ENCODE peak calls at places on chromosome 22, in nine cellular contexts. One of them, this sample, is unnamed.

GRCh38 chr22:43262990-43263644 is 76.2 kb upstream of the TTLL12 start:
- DNase-seq in fibroblast of lung: no peak
- DNase-seq in HCT116: no peak
- DNase-seq in hepatocyte: peak; percentile 31
- DNase-seq in A549: no peak
- DNase-seq in tibial artery: no peak
- DNase-seq in AG10803: no peak
- DNase-seq in NB4: peak; percentile 82
- DNase-seq in mammary epithelial cell: no peak
- DNase-seq in this sample: peak; percentile 51

GRCh38 chr22:40541300-40541699 is 95.2 kb downstream of the MRTFA start:
- DNase-seq in fibroblast of lung: no peak
- DNase-seq in HCT116: peak; percentile 8
- DNase-seq in hepatocyte: no peak
- DNase-seq in A549: no peak
- DNase-seq in tibial artery: no peak
- DNase-seq in AG10803: no peak
- DNase-seq in NB4: no peak
- DNase-seq in mammary epithelial cell: peak; percentile 99
- DNase-seq in this sample: no peak

GRCh38 chr22:24037851-24038765 is 27.0 kb downstream of the CABIN1 start:
- DNase-seq in fibroblast of lung: no peak
- DNase-seq in HCT116: no peak
- DNase-seq in hepatocyte: no peak
- DNase-seq in A549: no peak
- DNase-seq in tibial artery: no peak
- DNase-seq in AG10803: no peak
- DNase-seq in NB4: no peak
- DNase-seq in mammary epithelial cell: no peak
- DNase-seq in this sample: no peak

GRCh38 chr22:36927671-36928070 is 14.2 kb downstream of the CSF2RB start:
- DNase-seq in fibroblast of lung: no peak
- DNase-seq in HCT116: no peak
- DNase-seq in hepatocyte: no peak
- DNase-seq in A549: no peak
- DNase-seq in tibial artery: no peak
- DNase-seq in AG10803: no peak
- DNase-seq in NB4: no peak
- DNase-seq in mammary epithelial cell: no peak
- DNase-seq in this sample: no peak

GRCh38 chr22:37501610-37502341 is 15.6 kb upstream of the MFNG start:
- DNase-seq in fibroblast of lung: peak; percentile 90
- DNase-seq in HCT116: no peak
- DNase-seq in hepatocyte: peak; percentile 94
- DNase-seq in A549: peak; percentile 79
- DNase-seq in tibial artery: peak; percentile 40
- DNase-seq in AG10803: peak; percentile 81
- DNase-seq in NB4: no peak
- DNase-seq in mammary epithelial cell: peak; percentile 88
- DNase-seq in this sample: no peak

GRCh38 chr22:28710112-28710888 is 30.7 kb upstream of the TTC28 start:
- DNase-seq in fibroblast of lung: peak; percentile 87
- DNase-seq in HCT116: no peak
- DNase-seq in hepatocyte: peak; percentile 23
- DNase-seq in A549: no peak
- DNase-seq in tibial artery: no peak
- DNase-seq in AG10803: peak; percentile 86
- DNase-seq in NB4: no peak
- DNase-seq in mammary epithelial cell: peak; percentile 59
- DNase-seq in this sample: no peak

GRCh38 chr22:28978863-28979799 is 82.5 kb downstream of the C22orf31 start:
- DNase-seq in fibroblast of lung: no peak
- DNase-seq in HCT116: no peak
- DNase-seq in hepatocyte: no peak
- DNase-seq in A549: no peak
- DNase-seq in tibial artery: no peak
- DNase-seq in AG10803: no peak
- DNase-seq in NB4: no peak
- DNase-seq in mammary epithelial cell: no peak
- DNase-seq in this sample: no peak

GRCh38 chr22:38176170-38176741 is 5.4 kb downstream of the PLA2G6 start:
- DNase-seq in fibroblast of lung: peak; percentile 88
- DNase-seq in HCT116: no peak
- DNase-seq in hepatocyte: peak; percentile 62
- DNase-seq in A549: no peak
- DNase-seq in tibial artery: peak; percentile 79
- DNase-seq in AG10803: peak; percentile 95
- DNase-seq in NB4: no peak
- DNase-seq in mammary epithelial cell: peak; percentile 80
- DNase-seq in this sample: no peak

GRCh38 chr22:39994566-39995345 is at the start of gene FAM83F:
- DNase-seq in fibroblast of lung: no peak
- DNase-seq in HCT116: peak; percentile 24
- DNase-seq in hepatocyte: peak; percentile 89
- DNase-seq in A549: no peak
- DNase-seq in tibial artery: no peak
- DNase-seq in AG10803: no peak
- DNase-seq in NB4: no peak
- DNase-seq in mammary epithelial cell: peak; percentile 69
- DNase-seq in this sample: peak; percentile 54

GRCh38 chr22:24095816-24096215 is 84.7 kb downstream of the CABIN1 start:
- DNase-seq in fibroblast of lung: no peak
- DNase-seq in HCT116: no peak
- DNase-seq in hepatocyte: no peak
- DNase-seq in A549: no peak
- DNase-seq in tibial artery: peak; percentile 4
- DNase-seq in AG10803: no peak
- DNase-seq in NB4: no peak
- DNase-seq in mammary epithelial cell: no peak
- DNase-seq in this sample: no peak

GRCh38 chr22:28958611-28959010 is 75.2 kb downstream of the ZNRF3 start:
- DNase-seq in fibroblast of lung: peak; percentile 51
- DNase-seq in HCT116: no peak
- DNase-seq in hepatocyte: no peak
- DNase-seq in A549: no peak
- DNase-seq in tibial artery: no peak
- DNase-seq in AG10803: peak; percentile 21
- DNase-seq in NB4: no peak
- DNase-seq in mammary epithelial cell: peak; percentile 58
- DNase-seq in this sample: no peak

GRCh38 chr22:24466831-24467249 is 28.3 kb upstream of the UPB1 start:
- DNase-seq in fibroblast of lung: peak; percentile 77
- DNase-seq in HCT116: peak; percentile 6
- DNase-seq in hepatocyte: no peak
- DNase-seq in A549: no peak
- DNase-seq in tibial artery: peak; percentile 30
- DNase-seq in AG10803: peak; percentile 54
- DNase-seq in NB4: peak; percentile 72
- DNase-seq in mammary epithelial cell: no peak
- DNase-seq in this sample: no peak

GRCh38 chr22:39942433-39943213 is 17.6 kb upstream of the TMA7B start:
- DNase-seq in fibroblast of lung: no peak
- DNase-seq in HCT116: no peak
- DNase-seq in hepatocyte: no peak
- DNase-seq in A549: no peak
- DNase-seq in tibial artery: no peak
- DNase-seq in AG10803: no peak
- DNase-seq in NB4: peak; percentile 41
- DNase-seq in mammary epithelial cell: no peak
- DNase-seq in this sample: no peak

GRCh38 chr22:29840498-29840897 is 2.4 kb upstream of the ASCC2 start:
- DNase-seq in fibroblast of lung: no peak
- DNase-seq in HCT116: no peak
- DNase-seq in hepatocyte: no peak
- DNase-seq in A549: no peak
- DNase-seq in tibial artery: no peak
- DNase-seq in AG10803: peak; percentile 39
- DNase-seq in NB4: peak; percentile 38
- DNase-seq in mammary epithelial cell: peak; percentile 29
- DNase-seq in this sample: no peak

GRCh38 chr22:25024895-25025294 is 72.4 kb downstream of the KIAA1671 start:
- DNase-seq in fibroblast of lung: no peak
- DNase-seq in HCT116: no peak
- DNase-seq in hepatocyte: no peak
- DNase-seq in A549: no peak
- DNase-seq in tibial artery: no peak
- DNase-seq in AG10803: no peak
- DNase-seq in NB4: no peak
- DNase-seq in mammary epithelial cell: no peak
- DNase-seq in this sample: no peak

GRCh38 chr22:45424241-45424731 is 10.8 kb downstream of the RIBC2 start:
- DNase-seq in fibroblast of lung: no peak
- DNase-seq in HCT116: no peak
- DNase-seq in hepatocyte: no peak
- DNase-seq in A549: no peak
- DNase-seq in tibial artery: peak; percentile 49
- DNase-seq in AG10803: no peak
- DNase-seq in NB4: peak; percentile 94
- DNase-seq in mammary epithelial cell: no peak
- DNase-seq in this sample: no peak

GRCh38 chr22:29112102-29112501 is 39.3 kb downstream of the KREMEN1 start:
- DNase-seq in fibroblast of lung: no peak
- DNase-seq in HCT116: no peak
- DNase-seq in hepatocyte: no peak
- DNase-seq in A549: no peak
- DNase-seq in tibial artery: no peak
- DNase-seq in AG10803: no peak
- DNase-seq in NB4: no peak
- DNase-seq in mammary epithelial cell: no peak
- DNase-seq in this sample: no peak

GRCh38 chr22:45554861-45555260 is 52.2 kb downstream of the FBLN1 start:
- DNase-seq in fibroblast of lung: no peak
- DNase-seq in HCT116: no peak
- DNase-seq in hepatocyte: no peak
- DNase-seq in A549: no peak
- DNase-seq in tibial artery: no peak
- DNase-seq in AG10803: no peak
- DNase-seq in NB4: no peak
- DNase-seq in mammary epithelial cell: no peak
- DNase-seq in this sample: no peak

GRCh38 chr22:39130152-39130704 is 22.3 kb downstream of the CBX7 start:
- DNase-seq in fibroblast of lung: no peak
- DNase-seq in HCT116: no peak
- DNase-seq in hepatocyte: no peak
- DNase-seq in A549: no peak
- DNase-seq in tibial artery: no peak
- DNase-seq in AG10803: no peak
- DNase-seq in NB4: no peak
- DNase-seq in mammary epithelial cell: no peak
- DNase-seq in this sample: no peak

GRCh38 chr22:46767249-46767985 is 5.0 kb downstream of the TBC1D22A start:
- DNase-seq in fibroblast of lung: no peak
- DNase-seq in HCT116: no peak
- DNase-seq in hepatocyte: no peak
- DNase-seq in A549: no peak
- DNase-seq in tibial artery: no peak
- DNase-seq in AG10803: no peak
- DNase-seq in NB4: no peak
- DNase-seq in mammary epithelial cell: no peak
- DNase-seq in this sample: no peak
- TF ChIP-seq CTCF in fibroblast of lung: no peak
- TF ChIP-seq CTCF in HCT116: no peak
- TF ChIP-seq CTCF in hepatocyte: no peak
- TF ChIP-seq CTCF in A549: no peak
- TF ChIP-seq CTCF in tibial artery: no peak
- TF ChIP-seq CTCF in AG10803: no peak
- TF ChIP-seq CTCF in NB4: no peak
- TF ChIP-seq CTCF in mammary epithelial cell: no peak
- TF ChIP-seq CTCF in this sample: no peak

GRCh38 chr22:41925783-41926460 is 684 bp downstream of the TNFRSF13C start:
- DNase-seq in fibroblast of lung: peak; percentile 15
- DNase-seq in HCT116: no peak
- DNase-seq in hepatocyte: peak; percentile 82
- DNase-seq in A549: no peak
- DNase-seq in tibial artery: no peak
- DNase-seq in AG10803: peak; percentile 24
- DNase-seq in NB4: peak; percentile 76
- DNase-seq in mammary epithelial cell: no peak
- DNase-seq in this sample: peak; percentile 81
- TF ChIP-seq CTCF in fibroblast of lung: peak; percentile 43
- TF ChIP-seq CTCF in HCT116: peak; percentile 34
- TF ChIP-seq CTCF in hepatocyte: peak; percentile 63
- TF ChIP-seq CTCF in A549: peak; percentile 71
- TF ChIP-seq CTCF in tibial artery: peak; percentile 28
- TF ChIP-seq CTCF in AG10803: peak; percentile 51
- TF ChIP-seq CTCF in NB4: peak; percentile 47
- TF ChIP-seq CTCF in mammary epithelial cell: peak; percentile 60
- TF ChIP-seq CTCF in this sample: peak; percentile 73

GRCh38 chr22:21726650-21727049 is 8.9 kb downstream of the YPEL1 start:
- DNase-seq in fibroblast of lung: no peak
- DNase-seq in HCT116: peak; percentile 28
- DNase-seq in hepatocyte: peak; percentile 51
- DNase-seq in A549: peak; percentile 20
- DNase-seq in tibial artery: no peak
- DNase-seq in AG10803: no peak
- DNase-seq in NB4: peak; percentile 55
- DNase-seq in mammary epithelial cell: no peak
- DNase-seq in this sample: peak; percentile 66
- TF ChIP-seq CTCF in fibroblast of lung: no peak
- TF ChIP-seq CTCF in HCT116: no peak
- TF ChIP-seq CTCF in hepatocyte: peak; percentile 27
- TF ChIP-seq CTCF in A549: peak; percentile 8
- TF ChIP-seq CTCF in tibial artery: no peak
- TF ChIP-seq CTCF in AG10803: peak; percentile 9
- TF ChIP-seq CTCF in NB4: peak; percentile 33
- TF ChIP-seq CTCF in mammary epithelial cell: no peak
- TF ChIP-seq CTCF in this sample: peak; percentile 60

DNA sequence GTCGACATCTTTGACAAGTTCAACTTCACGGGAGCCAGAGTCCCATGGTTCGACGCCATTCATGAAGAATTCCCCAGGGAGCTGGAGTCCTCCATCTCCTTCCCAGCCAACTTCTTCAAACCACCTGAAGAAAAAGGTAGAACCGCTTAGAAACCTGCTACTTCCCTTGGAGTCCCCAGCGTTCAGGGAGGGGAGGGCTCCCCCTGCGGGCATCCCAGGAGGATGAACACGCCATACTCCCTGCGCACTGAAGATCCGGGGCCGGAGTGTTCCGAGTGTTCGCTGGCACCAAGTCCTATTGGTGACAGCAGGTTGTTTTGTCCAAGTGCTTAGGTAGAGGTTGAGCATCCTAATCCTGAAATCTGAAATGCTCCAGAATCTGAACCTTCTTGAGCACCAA is 51.7 kb upstream of the PRODH start:
- DNase-seq in fibroblast of lung: no peak
- DNase-seq in HCT116: no peak
- DNase-seq in hepatocyte: peak; percentile 42
- DNase-seq in A549: peak; percentile 24
- DNase-seq in tibial artery: no peak
- DNase-seq in AG10803: no peak
- DNase-seq in NB4: no peak
- DNase-seq in mammary epithelial cell: no peak
- DNase-seq in this sample: no peak
- TF ChIP-seq CTCF in fibroblast of lung: peak; percentile 47
- TF ChIP-seq CTCF in HCT116: peak; percentile 7
- TF ChIP-seq CTCF in hepatocyte: peak; percentile 26
- TF ChIP-seq CTCF in A549: peak; percentile 12
- TF ChIP-seq CTCF in tibial artery: no peak
- TF ChIP-seq CTCF in AG10803: peak; percentile 16
- TF ChIP-seq CTCF in NB4: peak; percentile 15
- TF ChIP-seq CTCF in mammary epithelial cell: no peak
- TF ChIP-seq CTCF in this sample: no peak

GRCh38 chr22:26432619-26433311 is 3.7 kb downstream of the ASPHD2 start:
- DNase-seq in fibroblast of lung: no peak
- DNase-seq in HCT116: no peak
- DNase-seq in hepatocyte: no peak
- DNase-seq in A549: no peak
- DNase-seq in tibial artery: no peak
- DNase-seq in AG10803: no peak
- DNase-seq in NB4: peak; percentile 78
- DNase-seq in mammary epithelial cell: no peak
- DNase-seq in this sample: no peak
- TF ChIP-seq CTCF in fibroblast of lung: no peak
- TF ChIP-seq CTCF in HCT116: no peak
- TF ChIP-seq CTCF in hepatocyte: no peak
- TF ChIP-seq CTCF in A549: no peak
- TF ChIP-seq CTCF in tibial artery: no peak
- TF ChIP-seq CTCF in AG10803: no peak
- TF ChIP-seq CTCF in NB4: no peak
- TF ChIP-seq CTCF in mammary epithelial cell: no peak
- TF ChIP-seq CTCF in this sample: no peak